ENCODE peak calls at places on chromosome 10, in five cellular contexts. One of them, this sample, is unnamed.

GRCh38 chr10:63977329-63977923 is 456.2 kb downstream of the REEP3 start:
- DNase-seq in mesendoderm: peak
- DNase-seq in neuronal stem cell: peak
- DNase-seq in IMR-90: peak
- DNase-seq in trophoblast cell: peak
- DNase-seq in this sample: peak

GRCh38 chr10:72353963-72354355 is 760 bp downstream of the DNAJB12 start:
- DNase-seq in neuronal stem cell: no peak
- DNase-seq in mesendoderm: no peak
- DNase-seq in trophoblast cell: peak
- DNase-seq in IMR-90: peak
- DNase-seq in this sample: peak

GRCh38 chr10:131907679-131908078 is 6.9 kb downstream of the PPP2R2D start:
- DNase-seq in trophoblast cell: no peak
- DNase-seq in IMR-90: no peak
- DNase-seq in mesendoderm: no peak
- DNase-seq in neuronal stem cell: no peak
- DNase-seq in this sample: no peak

GRCh38 chr10:114967071-114967470 is 29.1 kb downstream of the TRUB1 start:
- DNase-seq in trophoblast cell: peak
- DNase-seq in IMR-90: peak
- DNase-seq in mesendoderm: peak
- DNase-seq in neuronal stem cell: no peak
- DNase-seq in this sample: peak

GRCh38 chr10:71735709-71736569 is 16.4 kb upstream of the C10orf105 start:
- DNase-seq in neuronal stem cell: no peak
- DNase-seq in mesendoderm: no peak
- DNase-seq in IMR-90: no peak
- DNase-seq in trophoblast cell: no peak
- DNase-seq in this sample: no peak

GRCh38 chr10:80498039-80498832 is 39.5 kb upstream of the SH2D4B start:
- DNase-seq in trophoblast cell: no peak
- DNase-seq in mesendoderm: no peak
- DNase-seq in neuronal stem cell: no peak
- DNase-seq in IMR-90: no peak
- DNase-seq in this sample: peak

GRCh38 chr10:52526251-52526823 is 212.3 kb downstream of the DKK1 start:
- DNase-seq in mesendoderm: no peak
- DNase-seq in neuronal stem cell: no peak
- DNase-seq in IMR-90: peak
- DNase-seq in trophoblast cell: no peak
- DNase-seq in this sample: peak

GRCh38 chr10:2137549-2138174 is 400.3 kb upstream of the ADARB2 start:
- DNase-seq in trophoblast cell: no peak
- DNase-seq in IMR-90: no peak
- DNase-seq in mesendoderm: peak
- DNase-seq in neuronal stem cell: peak
- DNase-seq in this sample: peak

GRCh38 chr10:25047902-25048301 is 31.5 kb downstream of the THNSL1 start:
- DNase-seq in mesendoderm: no peak
- DNase-seq in neuronal stem cell: no peak
- DNase-seq in IMR-90: peak
- DNase-seq in trophoblast cell: no peak
- DNase-seq in this sample: peak

GRCh38 chr10:52226448-52226847 is 87.6 kb upstream of the DKK1 start:
- DNase-seq in mesendoderm: no peak
- DNase-seq in trophoblast cell: no peak
- DNase-seq in IMR-90: peak
- DNase-seq in neuronal stem cell: no peak
- DNase-seq in this sample: peak

GRCh38 chr10:76922666-76923065 is 714.9 kb downstream of the KCNMA1 start:
- DNase-seq in IMR-90: no peak
- DNase-seq in neuronal stem cell: no peak
- DNase-seq in mesendoderm: no peak
- DNase-seq in trophoblast cell: no peak
- DNase-seq in this sample: no peak

GRCh38 chr10:5547934-5548660 is 23.3 kb downstream of the CALML3 start:
- DNase-seq in mesendoderm: no peak
- DNase-seq in trophoblast cell: peak
- DNase-seq in IMR-90: no peak
- DNase-seq in neuronal stem cell: no peak
- DNase-seq in this sample: peak

GRCh38 chr10:51532044-51532443 is 167.4 kb downstream of the CSTF2T start:
- DNase-seq in IMR-90: no peak
- DNase-seq in neuronal stem cell: no peak
- DNase-seq in trophoblast cell: no peak
- DNase-seq in mesendoderm: no peak
- DNase-seq in this sample: no peak

GRCh38 chr10:102167861-102168260 is 15.7 kb downstream of the NOLC1 start:
- DNase-seq in trophoblast cell: no peak
- DNase-seq in IMR-90: no peak
- DNase-seq in mesendoderm: no peak
- DNase-seq in neuronal stem cell: no peak
- DNase-seq in this sample: no peak

GRCh38 chr10:63123963-63124362 is 9.2 kb upstream of the NRBF2 start:
- DNase-seq in trophoblast cell: no peak
- DNase-seq in neuronal stem cell: no peak
- DNase-seq in mesendoderm: no peak
- DNase-seq in IMR-90: no peak
- DNase-seq in this sample: peak

GRCh38 chr10:44591911-44592310 is 207.0 kb upstream of the CXCL12 start:
- DNase-seq in neuronal stem cell: no peak
- DNase-seq in IMR-90: no peak
- DNase-seq in mesendoderm: no peak
- DNase-seq in trophoblast cell: no peak
- DNase-seq in this sample: no peak

GRCh38 chr10:78335691-78336401 is 302.2 kb downstream of the RPS24 start:
- DNase-seq in IMR-90: peak
- DNase-seq in mesendoderm: no peak
- DNase-seq in neuronal stem cell: no peak
- DNase-seq in trophoblast cell: no peak
- DNase-seq in this sample: no peak

GRCh38 chr10:28984431-28984830 is 304.4 kb upstream of the LYZL1 start:
- DNase-seq in IMR-90: peak
- DNase-seq in neuronal stem cell: no peak
- DNase-seq in trophoblast cell: peak
- DNase-seq in mesendoderm: peak
- DNase-seq in this sample: peak

GRCh38 chr10:101237080-101237817 is 8.0 kb upstream of the LBX1 start:
- DNase-seq in mesendoderm: peak
- DNase-seq in neuronal stem cell: no peak
- DNase-seq in trophoblast cell: no peak
- DNase-seq in IMR-90: no peak
- DNase-seq in this sample: peak

GRCh38 chr10:12489357-12489756 is 140.0 kb downstream of the CAMK1D start:
- DNase-seq in trophoblast cell: no peak
- DNase-seq in neuronal stem cell: no peak
- DNase-seq in mesendoderm: peak
- DNase-seq in IMR-90: no peak
- DNase-seq in this sample: no peak

GRCh38 chr10:115918812-115919211 is 354.2 kb downstream of the GFRA1 start:
- DNase-seq in trophoblast cell: no peak
- DNase-seq in neuronal stem cell: no peak
- DNase-seq in IMR-90: peak
- DNase-seq in mesendoderm: no peak
- DNase-seq in this sample: no peak

GRCh38 chr10:8073696-8074416 is 19.4 kb downstream of the GATA3 start:
- DNase-seq in neuronal stem cell: no peak
- DNase-seq in IMR-90: no peak
- DNase-seq in mesendoderm: no peak
- DNase-seq in trophoblast cell: peak
- DNase-seq in this sample: no peak

GRCh38 chr10:42871823-42872222 is 89.2 kb downstream of the BMS1 start:
- DNase-seq in neuronal stem cell: no peak
- DNase-seq in IMR-90: no peak
- DNase-seq in mesendoderm: no peak
- DNase-seq in trophoblast cell: no peak
- DNase-seq in this sample: no peak

GRCh38 chr10:17199351-17199804 is 2.1 kb downstream of the TRDMT1 start:
- DNase-seq in mesendoderm: peak
- DNase-seq in trophoblast cell: no peak
- DNase-seq in neuronal stem cell: no peak
- DNase-seq in IMR-90: peak
- DNase-seq in this sample: peak

GRCh38 chr10:6734286-6734685 is 154.2 kb upstream of the PRKCQ start:
- DNase-seq in trophoblast cell: peak
- DNase-seq in IMR-90: no peak
- DNase-seq in neuronal stem cell: no peak
- DNase-seq in mesendoderm: no peak
- DNase-seq in this sample: no peak

GRCh38 chr10:89332092-89332633 is 4.4 kb downstream of the IFIT3 start:
- DNase-seq in neuronal stem cell: no peak
- DNase-seq in IMR-90: peak
- DNase-seq in trophoblast cell: peak
- DNase-seq in mesendoderm: no peak
- DNase-seq in this sample: peak

GRCh38 chr10:12631216-12631615 is 281.9 kb downstream of the CAMK1D start:
- DNase-seq in IMR-90: peak
- DNase-seq in neuronal stem cell: no peak
- DNase-seq in mesendoderm: no peak
- DNase-seq in trophoblast cell: no peak
- DNase-seq in this sample: no peak

GRCh38 chr10:64316833-64317232 is 795.6 kb downstream of the REEP3 start:
- DNase-seq in neuronal stem cell: no peak
- DNase-seq in trophoblast cell: no peak
- DNase-seq in mesendoderm: no peak
- DNase-seq in IMR-90: no peak
- DNase-seq in this sample: no peak

GRCh38 chr10:4532467-4532866 is 293.5 kb upstream of the AKR1E2 start:
- DNase-seq in mesendoderm: no peak
- DNase-seq in neuronal stem cell: no peak
- DNase-seq in trophoblast cell: peak
- DNase-seq in IMR-90: peak
- DNase-seq in this sample: no peak

GRCh38 chr10:81909453-81909852 is 34.5 kb downstream of the NRG3 start:
- DNase-seq in IMR-90: no peak
- DNase-seq in neuronal stem cell: no peak
- DNase-seq in trophoblast cell: no peak
- DNase-seq in mesendoderm: no peak
- DNase-seq in this sample: no peak

GRCh38 chr10:31146496-31147219 is 115.0 kb upstream of the ZNF438 start:
- DNase-seq in trophoblast cell: peak
- DNase-seq in mesendoderm: peak
- DNase-seq in neuronal stem cell: no peak
- DNase-seq in IMR-90: peak
- DNase-seq in this sample: peak

GRCh38 chr10:69867699-69868558 is 66.2 kb downstream of the COL13A1 start:
- DNase-seq in trophoblast cell: no peak
- DNase-seq in IMR-90: no peak
- DNase-seq in neuronal stem cell: no peak
- DNase-seq in mesendoderm: no peak
- DNase-seq in this sample: no peak

GRCh38 chr10:79246606-79247275 is 100.5 kb upstream of the PPIF start:
- DNase-seq in trophoblast cell: no peak
- DNase-seq in mesendoderm: no peak
- DNase-seq in neuronal stem cell: no peak
- DNase-seq in IMR-90: no peak
- DNase-seq in this sample: peak

GRCh38 chr10:116241642-116242405 is 31.2 kb downstream of the GFRA1 start:
- DNase-seq in neuronal stem cell: no peak
- DNase-seq in mesendoderm: no peak
- DNase-seq in trophoblast cell: no peak
- DNase-seq in IMR-90: no peak
- DNase-seq in this sample: no peak

GRCh38 chr10:45373003-45373782 is 823 bp upstream of the ALOX5 start:
- DNase-seq in IMR-90: no peak
- DNase-seq in trophoblast cell: no peak
- DNase-seq in neuronal stem cell: no peak
- DNase-seq in mesendoderm: peak
- DNase-seq in this sample: no peak

GRCh38 chr10:100637785-100638184 is 102.0 kb downstream of the HIF1AN start:
- DNase-seq in trophoblast cell: peak
- DNase-seq in mesendoderm: peak
- DNase-seq in neuronal stem cell: peak
- DNase-seq in IMR-90: no peak
- DNase-seq in this sample: no peak

GRCh38 chr10:50498465-50498864 is 125.3 kb downstream of the SGMS1 start:
- DNase-seq in mesendoderm: no peak
- DNase-seq in IMR-90: no peak
- DNase-seq in neuronal stem cell: no peak
- DNase-seq in trophoblast cell: no peak
- DNase-seq in this sample: no peak

DNA sequence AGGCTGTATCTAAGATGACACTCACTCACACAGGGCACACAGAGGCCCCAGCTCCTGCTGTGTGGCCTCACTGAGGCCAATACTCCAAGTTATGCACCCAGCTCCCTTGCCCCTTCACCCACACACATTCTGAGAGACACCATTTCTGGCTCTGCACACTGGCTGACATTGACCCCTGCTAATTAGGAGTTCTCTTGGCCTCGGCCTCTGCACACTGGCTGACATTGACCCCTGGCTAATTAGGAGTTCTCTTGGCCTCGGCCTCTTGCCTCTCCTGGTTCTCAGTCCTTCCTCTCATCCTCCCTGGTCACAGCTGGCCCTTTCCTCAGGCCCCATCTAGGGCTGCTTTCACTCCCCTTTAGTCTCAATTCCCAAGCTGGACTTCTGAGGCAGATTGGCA is 97.3 kb downstream of the GRID1 start:
- DNase-seq in trophoblast cell: no peak
- DNase-seq in neuronal stem cell: no peak
- DNase-seq in mesendoderm: no peak
- DNase-seq in IMR-90: no peak
- DNase-seq in this sample: no peak
- H2AK5ac ChIP-seq in trophoblast cell: no peak
- H2AK5ac ChIP-seq in neuronal stem cell: no peak
- H2AK5ac ChIP-seq in mesendoderm: no peak
- H2AK5ac ChIP-seq in IMR-90: no peak
- H2AK5ac ChIP-seq in this sample: no peak

DNA sequence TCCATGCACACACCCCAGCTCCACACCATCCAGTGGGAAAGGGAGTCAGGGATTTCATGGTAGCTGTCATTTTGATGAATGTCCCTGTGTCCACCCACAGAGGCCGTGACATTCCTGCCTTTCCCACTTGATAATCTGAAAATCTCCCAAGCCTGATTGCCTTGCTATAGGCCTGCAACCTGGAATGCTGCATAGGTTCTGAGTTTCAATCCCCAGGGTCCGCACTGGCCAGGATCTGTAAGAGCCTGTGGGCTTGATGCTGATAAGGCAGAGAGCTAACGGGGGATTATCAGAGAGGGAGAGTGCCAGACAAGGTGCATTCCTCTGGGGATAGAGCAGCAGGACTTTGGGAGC is 57.5 kb downstream of the RBM20 start:
- DNase-seq in neuronal stem cell: no peak
- DNase-seq in trophoblast cell: no peak
- DNase-seq in IMR-90: no peak
- DNase-seq in mesendoderm: peak
- DNase-seq in this sample: no peak
- H2AK5ac ChIP-seq in neuronal stem cell: no peak
- H2AK5ac ChIP-seq in trophoblast cell: no peak
- H2AK5ac ChIP-seq in IMR-90: no peak
- H2AK5ac ChIP-seq in mesendoderm: no peak
- H2AK5ac ChIP-seq in this sample: no peak

GRCh38 chr10:86862786-86863185 is 94.6 kb downstream of the MMRN2 start:
- DNase-seq in mesendoderm: peak
- DNase-seq in neuronal stem cell: no peak
- DNase-seq in trophoblast cell: no peak
- DNase-seq in IMR-90: no peak
- DNase-seq in this sample: no peak
- H2AK5ac ChIP-seq in mesendoderm: no peak
- H2AK5ac ChIP-seq in neuronal stem cell: no peak
- H2AK5ac ChIP-seq in trophoblast cell: no peak
- H2AK5ac ChIP-seq in IMR-90: no peak
- H2AK5ac ChIP-seq in this sample: no peak

GRCh38 chr10:15442056-15442455 is 71.0 kb upstream of the FAM171A1 start:
- DNase-seq in trophoblast cell: no peak
- DNase-seq in neuronal stem cell: no peak
- DNase-seq in IMR-90: no peak
- DNase-seq in mesendoderm: no peak
- DNase-seq in this sample: no peak
- H2AK5ac ChIP-seq in trophoblast cell: no peak
- H2AK5ac ChIP-seq in neuronal stem cell: no peak
- H2AK5ac ChIP-seq in IMR-90: no peak
- H2AK5ac ChIP-seq in mesendoderm: no peak
- H2AK5ac ChIP-seq in this sample: no peak